ENCODE peak calls at places on chromosomes 11 and 22, in eight cellular contexts. One of them, this sample, is unnamed.

GRCh38 chr11:113994077-113994954 is 19.4 kb downstream of the HTR3A start:
- DNase-seq in kidney tubule cell: no peak
- DNase-seq in RCC 7860: no peak
- DNase-seq in NCI-H345: peak; percentile 38
- DNase-seq in NCI-H774: no peak
- DNase-seq in stimulated activated CD4-positive, alpha-beta T cell treated with anti-CD3 and anti-CD28 coated beads, Interleukin-2, amount 100 ng/mL, for 48 hours: peak; percentile 37
- DNase-seq in stimulated activated CD8-positive, alpha-beta memory T cell treated with anti-CD3 and anti-CD28 coated beads, Interleukin-7, amount 100 ng/mL, for 1 hour: peak; percentile 4
- DNase-seq in mesenchymal stem cell: peak; percentile 8
- DNase-seq in this sample: peak; percentile 39

GRCh38 chr11:8180469-8180868 is 11.6 kb upstream of the RIC3 start:
- DNase-seq in kidney tubule cell: no peak
- DNase-seq in RCC 7860: no peak
- DNase-seq in NCI-H345: no peak
- DNase-seq in NCI-H774: no peak
- DNase-seq in stimulated activated CD4-positive, alpha-beta T cell treated with anti-CD3 and anti-CD28 coated beads, Interleukin-2, amount 100 ng/mL, for 48 hours: no peak
- DNase-seq in stimulated activated CD8-positive, alpha-beta memory T cell treated with anti-CD3 and anti-CD28 coated beads, Interleukin-7, amount 100 ng/mL, for 1 hour: no peak
- DNase-seq in mesenchymal stem cell: no peak
- DNase-seq in this sample: no peak

GRCh38 chr11:57249384-57250319 is 12.6 kb upstream of the APLNR start:
- DNase-seq in kidney tubule cell: peak; percentile 49
- DNase-seq in RCC 7860: peak; percentile 9
- DNase-seq in NCI-H345: peak; percentile 30
- DNase-seq in NCI-H774: peak; percentile 4
- DNase-seq in stimulated activated CD4-positive, alpha-beta T cell treated with anti-CD3 and anti-CD28 coated beads, Interleukin-2, amount 100 ng/mL, for 48 hours: peak; percentile 47
- DNase-seq in stimulated activated CD8-positive, alpha-beta memory T cell treated with anti-CD3 and anti-CD28 coated beads, Interleukin-7, amount 100 ng/mL, for 1 hour: no peak
- DNase-seq in mesenchymal stem cell: peak; percentile 57
- DNase-seq in this sample: peak; percentile 73

GRCh38 chr11:124277809-124278208 is 21.6 kb downstream of the OR8G5 start:
- DNase-seq in kidney tubule cell: no peak
- DNase-seq in RCC 7860: no peak
- DNase-seq in NCI-H345: no peak
- DNase-seq in NCI-H774: peak; percentile 13
- DNase-seq in stimulated activated CD4-positive, alpha-beta T cell treated with anti-CD3 and anti-CD28 coated beads, Interleukin-2, amount 100 ng/mL, for 48 hours: no peak
- DNase-seq in stimulated activated CD8-positive, alpha-beta memory T cell treated with anti-CD3 and anti-CD28 coated beads, Interleukin-7, amount 100 ng/mL, for 1 hour: no peak
- DNase-seq in mesenchymal stem cell: peak; percentile 17
- DNase-seq in this sample: no peak

GRCh38 chr11:67230406-67230805 is 35.9 kb upstream of the GRK2 start:
- DNase-seq in kidney tubule cell: no peak
- DNase-seq in RCC 7860: no peak
- DNase-seq in NCI-H345: no peak
- DNase-seq in NCI-H774: no peak
- DNase-seq in stimulated activated CD4-positive, alpha-beta T cell treated with anti-CD3 and anti-CD28 coated beads, Interleukin-2, amount 100 ng/mL, for 48 hours: no peak
- DNase-seq in stimulated activated CD8-positive, alpha-beta memory T cell treated with anti-CD3 and anti-CD28 coated beads, Interleukin-7, amount 100 ng/mL, for 1 hour: no peak
- DNase-seq in mesenchymal stem cell: no peak
- DNase-seq in this sample: no peak

GRCh38 chr11:11478687-11479086 is 125.6 kb upstream of the CSNK2A3 start:
- DNase-seq in kidney tubule cell: no peak
- DNase-seq in RCC 7860: no peak
- DNase-seq in NCI-H345: no peak
- DNase-seq in NCI-H774: no peak
- DNase-seq in stimulated activated CD4-positive, alpha-beta T cell treated with anti-CD3 and anti-CD28 coated beads, Interleukin-2, amount 100 ng/mL, for 48 hours: no peak
- DNase-seq in stimulated activated CD8-positive, alpha-beta memory T cell treated with anti-CD3 and anti-CD28 coated beads, Interleukin-7, amount 100 ng/mL, for 1 hour: no peak
- DNase-seq in mesenchymal stem cell: no peak
- DNase-seq in this sample: no peak

GRCh38 chr22:38788417-38788816 is 5.5 kb downstream of the DNAL4 start:
- DNase-seq in kidney tubule cell: peak; percentile 73
- DNase-seq in RCC 7860: peak; percentile 58
- DNase-seq in NCI-H345: no peak
- DNase-seq in NCI-H774: no peak
- DNase-seq in stimulated activated CD4-positive, alpha-beta T cell treated with anti-CD3 and anti-CD28 coated beads, Interleukin-2, amount 100 ng/mL, for 48 hours: no peak
- DNase-seq in stimulated activated CD8-positive, alpha-beta memory T cell treated with anti-CD3 and anti-CD28 coated beads, Interleukin-7, amount 100 ng/mL, for 1 hour: no peak
- DNase-seq in mesenchymal stem cell: peak; percentile 96
- DNase-seq in this sample: peak; percentile 70

GRCh38 chr11:118921929-118922744 is 3.6 kb downstream of the BCL9L start:
- DNase-seq in kidney tubule cell: peak; percentile 89
- DNase-seq in RCC 7860: peak; percentile 84
- DNase-seq in NCI-H345: no peak
- DNase-seq in NCI-H774: no peak
- DNase-seq in stimulated activated CD4-positive, alpha-beta T cell treated with anti-CD3 and anti-CD28 coated beads, Interleukin-2, amount 100 ng/mL, for 48 hours: no peak
- DNase-seq in stimulated activated CD8-positive, alpha-beta memory T cell treated with anti-CD3 and anti-CD28 coated beads, Interleukin-7, amount 100 ng/mL, for 1 hour: no peak
- DNase-seq in mesenchymal stem cell: peak; percentile 83
- DNase-seq in this sample: peak; percentile 87

GRCh38 chr11:8715501-8715900 is 32.9 kb downstream of the RPL27A start:
- DNase-seq in kidney tubule cell: no peak
- DNase-seq in RCC 7860: no peak
- DNase-seq in NCI-H345: no peak
- DNase-seq in NCI-H774: no peak
- DNase-seq in stimulated activated CD4-positive, alpha-beta T cell treated with anti-CD3 and anti-CD28 coated beads, Interleukin-2, amount 100 ng/mL, for 48 hours: no peak
- DNase-seq in stimulated activated CD8-positive, alpha-beta memory T cell treated with anti-CD3 and anti-CD28 coated beads, Interleukin-7, amount 100 ng/mL, for 1 hour: no peak
- DNase-seq in mesenchymal stem cell: no peak
- DNase-seq in this sample: no peak

GRCh38 chr11:57530215-57530595 is 349 bp downstream of the TIMM10 start:
- DNase-seq in kidney tubule cell: no peak
- DNase-seq in RCC 7860: no peak
- DNase-seq in NCI-H345: no peak
- DNase-seq in NCI-H774: no peak
- DNase-seq in stimulated activated CD4-positive, alpha-beta T cell treated with anti-CD3 and anti-CD28 coated beads, Interleukin-2, amount 100 ng/mL, for 48 hours: no peak
- DNase-seq in stimulated activated CD8-positive, alpha-beta memory T cell treated with anti-CD3 and anti-CD28 coated beads, Interleukin-7, amount 100 ng/mL, for 1 hour: no peak
- DNase-seq in mesenchymal stem cell: no peak
- DNase-seq in this sample: no peak

GRCh38 chr22:42052765-42053164 is 17.8 kb downstream of the NAGA start:
- DNase-seq in kidney tubule cell: no peak
- DNase-seq in RCC 7860: no peak
- DNase-seq in NCI-H345: no peak
- DNase-seq in NCI-H774: no peak
- DNase-seq in stimulated activated CD4-positive, alpha-beta T cell treated with anti-CD3 and anti-CD28 coated beads, Interleukin-2, amount 100 ng/mL, for 48 hours: no peak
- DNase-seq in stimulated activated CD8-positive, alpha-beta memory T cell treated with anti-CD3 and anti-CD28 coated beads, Interleukin-7, amount 100 ng/mL, for 1 hour: no peak
- DNase-seq in mesenchymal stem cell: no peak
- DNase-seq in this sample: no peak

GRCh38 chr22:50628543-50629134 is 687 bp upstream of the ARSA start:
- DNase-seq in kidney tubule cell: no peak
- DNase-seq in RCC 7860: no peak
- DNase-seq in NCI-H345: no peak
- DNase-seq in NCI-H774: no peak
- DNase-seq in stimulated activated CD4-positive, alpha-beta T cell treated with anti-CD3 and anti-CD28 coated beads, Interleukin-2, amount 100 ng/mL, for 48 hours: no peak
- DNase-seq in stimulated activated CD8-positive, alpha-beta memory T cell treated with anti-CD3 and anti-CD28 coated beads, Interleukin-7, amount 100 ng/mL, for 1 hour: no peak
- DNase-seq in mesenchymal stem cell: no peak
- DNase-seq in this sample: no peak

GRCh38 chr22:30969532-30970355 is 679 bp downstream of the TUG1 start:
- DNase-seq in kidney tubule cell: peak; percentile 52
- DNase-seq in RCC 7860: peak; percentile 7
- DNase-seq in NCI-H345: peak; percentile 16
- DNase-seq in NCI-H774: no peak
- DNase-seq in stimulated activated CD4-positive, alpha-beta T cell treated with anti-CD3 and anti-CD28 coated beads, Interleukin-2, amount 100 ng/mL, for 48 hours: peak; percentile 32
- DNase-seq in stimulated activated CD8-positive, alpha-beta memory T cell treated with anti-CD3 and anti-CD28 coated beads, Interleukin-7, amount 100 ng/mL, for 1 hour: peak; percentile 2
- DNase-seq in mesenchymal stem cell: peak; percentile 61
- DNase-seq in this sample: no peak

GRCh38 chr11:46914363-46914762 is 4.0 kb downstream of the LRP4 start:
- DNase-seq in kidney tubule cell: peak; percentile 98
- DNase-seq in RCC 7860: peak; percentile 94
- DNase-seq in NCI-H345: no peak
- DNase-seq in NCI-H774: no peak
- DNase-seq in stimulated activated CD4-positive, alpha-beta T cell treated with anti-CD3 and anti-CD28 coated beads, Interleukin-2, amount 100 ng/mL, for 48 hours: no peak
- DNase-seq in stimulated activated CD8-positive, alpha-beta memory T cell treated with anti-CD3 and anti-CD28 coated beads, Interleukin-7, amount 100 ng/mL, for 1 hour: no peak
- DNase-seq in mesenchymal stem cell: peak; percentile 87
- DNase-seq in this sample: no peak

GRCh38 chr11:130915556-130916237 is 582 bp downstream of the SNX19 start:
- DNase-seq in kidney tubule cell: peak; percentile 33
- DNase-seq in RCC 7860: no peak
- DNase-seq in NCI-H345: peak; percentile 33
- DNase-seq in NCI-H774: no peak
- DNase-seq in stimulated activated CD4-positive, alpha-beta T cell treated with anti-CD3 and anti-CD28 coated beads, Interleukin-2, amount 100 ng/mL, for 48 hours: peak; percentile 5
- DNase-seq in stimulated activated CD8-positive, alpha-beta memory T cell treated with anti-CD3 and anti-CD28 coated beads, Interleukin-7, amount 100 ng/mL, for 1 hour: no peak
- DNase-seq in mesenchymal stem cell: no peak
- DNase-seq in this sample: peak; percentile 33

GRCh38 chr22:21080435-21081137 is 34.8 kb downstream of the LRRC74B start:
- DNase-seq in kidney tubule cell: no peak
- DNase-seq in RCC 7860: no peak
- DNase-seq in NCI-H345: no peak
- DNase-seq in NCI-H774: no peak
- DNase-seq in stimulated activated CD4-positive, alpha-beta T cell treated with anti-CD3 and anti-CD28 coated beads, Interleukin-2, amount 100 ng/mL, for 48 hours: no peak
- DNase-seq in stimulated activated CD8-positive, alpha-beta memory T cell treated with anti-CD3 and anti-CD28 coated beads, Interleukin-7, amount 100 ng/mL, for 1 hour: no peak
- DNase-seq in mesenchymal stem cell: no peak
- DNase-seq in this sample: no peak

GRCh38 chr11:88292156-88292844 is 45.2 kb downstream of the CTSC start:
- DNase-seq in kidney tubule cell: peak; percentile 72
- DNase-seq in RCC 7860: no peak
- DNase-seq in NCI-H345: peak; percentile 1
- DNase-seq in NCI-H774: no peak
- DNase-seq in stimulated activated CD4-positive, alpha-beta T cell treated with anti-CD3 and anti-CD28 coated beads, Interleukin-2, amount 100 ng/mL, for 48 hours: no peak
- DNase-seq in stimulated activated CD8-positive, alpha-beta memory T cell treated with anti-CD3 and anti-CD28 coated beads, Interleukin-7, amount 100 ng/mL, for 1 hour: no peak
- DNase-seq in mesenchymal stem cell: no peak
- DNase-seq in this sample: no peak

GRCh38 chr22:28268176-28268575 is 349.1 kb upstream of the PITPNB start:
- DNase-seq in kidney tubule cell: peak; percentile 42
- DNase-seq in RCC 7860: no peak
- DNase-seq in NCI-H345: no peak
- DNase-seq in NCI-H774: no peak
- DNase-seq in stimulated activated CD4-positive, alpha-beta T cell treated with anti-CD3 and anti-CD28 coated beads, Interleukin-2, amount 100 ng/mL, for 48 hours: no peak
- DNase-seq in stimulated activated CD8-positive, alpha-beta memory T cell treated with anti-CD3 and anti-CD28 coated beads, Interleukin-7, amount 100 ng/mL, for 1 hour: no peak
- DNase-seq in mesenchymal stem cell: no peak
- DNase-seq in this sample: no peak

GRCh38 chr11:68840661-68841653 is 759 bp downstream of the CPT1A start:
- DNase-seq in kidney tubule cell: peak; percentile 32
- DNase-seq in RCC 7860: no peak
- DNase-seq in NCI-H345: peak; percentile 31
- DNase-seq in NCI-H774: peak; percentile 53
- DNase-seq in stimulated activated CD4-positive, alpha-beta T cell treated with anti-CD3 and anti-CD28 coated beads, Interleukin-2, amount 100 ng/mL, for 48 hours: peak; percentile 8
- DNase-seq in stimulated activated CD8-positive, alpha-beta memory T cell treated with anti-CD3 and anti-CD28 coated beads, Interleukin-7, amount 100 ng/mL, for 1 hour: no peak
- DNase-seq in mesenchymal stem cell: peak; percentile 84
- DNase-seq in this sample: peak; percentile 56

GRCh38 chr22:50699754-50700386 is 27.2 kb downstream of the SHANK3 start:
- DNase-seq in kidney tubule cell: no peak
- DNase-seq in RCC 7860: no peak
- DNase-seq in NCI-H345: no peak
- DNase-seq in NCI-H774: no peak
- DNase-seq in stimulated activated CD4-positive, alpha-beta T cell treated with anti-CD3 and anti-CD28 coated beads, Interleukin-2, amount 100 ng/mL, for 48 hours: no peak
- DNase-seq in stimulated activated CD8-positive, alpha-beta memory T cell treated with anti-CD3 and anti-CD28 coated beads, Interleukin-7, amount 100 ng/mL, for 1 hour: no peak
- DNase-seq in mesenchymal stem cell: no peak
- DNase-seq in this sample: peak; percentile 5

GRCh38 chr11:114233755-114234154 is 62.4 kb upstream of the NNMT start:
- DNase-seq in kidney tubule cell: no peak
- DNase-seq in RCC 7860: no peak
- DNase-seq in NCI-H345: peak; percentile 71
- DNase-seq in NCI-H774: peak; percentile 67
- DNase-seq in stimulated activated CD4-positive, alpha-beta T cell treated with anti-CD3 and anti-CD28 coated beads, Interleukin-2, amount 100 ng/mL, for 48 hours: no peak
- DNase-seq in stimulated activated CD8-positive, alpha-beta memory T cell treated with anti-CD3 and anti-CD28 coated beads, Interleukin-7, amount 100 ng/mL, for 1 hour: no peak
- DNase-seq in mesenchymal stem cell: peak; percentile 32
- DNase-seq in this sample: no peak

GRCh38 chr11:117010808-117011540 is 87.3 kb downstream of the SIK3 start:
- DNase-seq in kidney tubule cell: peak; percentile 56
- DNase-seq in RCC 7860: peak; percentile 69
- DNase-seq in NCI-H345: no peak
- DNase-seq in NCI-H774: no peak
- DNase-seq in stimulated activated CD4-positive, alpha-beta T cell treated with anti-CD3 and anti-CD28 coated beads, Interleukin-2, amount 100 ng/mL, for 48 hours: no peak
- DNase-seq in stimulated activated CD8-positive, alpha-beta memory T cell treated with anti-CD3 and anti-CD28 coated beads, Interleukin-7, amount 100 ng/mL, for 1 hour: no peak
- DNase-seq in mesenchymal stem cell: peak; percentile 87
- DNase-seq in this sample: no peak

GRCh38 chr22:31077681-31078080 is 3.4 kb upstream of the SMTN start:
- DNase-seq in kidney tubule cell: no peak
- DNase-seq in RCC 7860: no peak
- DNase-seq in NCI-H345: no peak
- DNase-seq in NCI-H774: no peak
- DNase-seq in stimulated activated CD4-positive, alpha-beta T cell treated with anti-CD3 and anti-CD28 coated beads, Interleukin-2, amount 100 ng/mL, for 48 hours: no peak
- DNase-seq in stimulated activated CD8-positive, alpha-beta memory T cell treated with anti-CD3 and anti-CD28 coated beads, Interleukin-7, amount 100 ng/mL, for 1 hour: no peak
- DNase-seq in mesenchymal stem cell: no peak
- DNase-seq in this sample: no peak

This sample was measured in ovary.